ENCODE peak calls at places on chromosomes 12 and 14, in six cellular contexts. K, A, Y, H, U and L are unnamed samples. For H3K4me1, the result is how much of the 10 kb centered on the place peaks cover.

GRCh38 chr12:47867496-47867941 is 37.3 kb downstream of the VDR start:
- DNase-seq in U (no peak), Y (no peak), K (no peak), H (no peak), A (peak), L (no peak)

GRCh38 chr12:52385226-52385702 is at the start of gene KRT84:
- DNase-seq in U (no peak), Y (no peak), H (no peak), K (no peak), A (no peak), L (no peak)

GRCh38 chr12:103561174-103561573 is 25.9 kb upstream of the STAB2 start:
- DNase-seq in K (no peak), H (no peak), U (no peak), A (no peak), Y (no peak), L (no peak)

GRCh38 chr12:104782296-104782695 is 175.8 kb downstream of the SLC41A2 start:
- DNase-seq in Y (no peak), U (no peak), A (no peak), K (no peak), H (no peak), L (no peak)

GRCh38 chr12:80838024-80838658 is 99.6 kb downstream of the LIN7A start:
- DNase-seq in A (no peak), K (no peak), U (no peak), Y (no peak), H (no peak), L (no peak)

GRCh38 chr14:85415015-85415712 is 114.8 kb upstream of the FLRT2 start:
- DNase-seq in K (peak), H (no peak), A (peak), U (no peak), Y (peak), L (peak)

GRCh38 chr14:50230601-50231474 is 540 bp downstream of the SOS2 start:
- DNase-seq in U (no peak), K (peak), Y (peak), H (peak), A (peak), L (peak)

GRCh38 chr14:51327376-51327775 is 87.3 kb downstream of the TMX1 start:
- DNase-seq in Y (no peak), H (no peak), K (no peak), A (peak), U (no peak), L (no peak)

GRCh38 chr12:45974171-45974719 is 16.1 kb downstream of the SCAF11 start:
- DNase-seq in Y (no peak), H (no peak), U (no peak), A (no peak), K (no peak), L (no peak)

GRCh38 chr14:26896447-26896846 is 298.6 kb upstream of the NOVA1 start:
- DNase-seq in Y (no peak), A (no peak), K (no peak), U (no peak), H (no peak), L (no peak)

GRCh38 chr12:22339691-22340090 is 5.2 kb upstream of the ST8SIA1 start:
- DNase-seq in Y (no peak), H (no peak), K (no peak), A (no peak), U (no peak), L (no peak)

GRCh38 chr14:89933002-89933401 is 21.5 kb downstream of the EFCAB11 start:
- DNase-seq in Y (no peak), U (no peak), K (no peak), A (no peak), H (no peak), L (no peak)

GRCh38 chr14:102481371-102481770 is 28.2 kb downstream of the ANKRD9 start:
- DNase-seq in A (no peak), H (no peak), K (no peak), U (no peak), Y (no peak), L (no peak)

GRCh38 chr14:21503376-21503775 is 7.8 kb downstream of the METTL3 start:
- DNase-seq in A (no peak), U (no peak), H (no peak), K (no peak), Y (no peak), L (no peak)

GRCh38 chr14:69543341-69544249 is 31.1 kb downstream of the CCDC177 start:
- DNase-seq in A (peak), K (peak), Y (peak), U (no peak), H (no peak), L (no peak)

GRCh38 chr12:111034911-111035577 is 114.7 kb upstream of the MYL2 start:
- DNase-seq in H (no peak), Y (no peak), K (no peak), U (no peak), A (no peak), L (no peak)

GRCh38 chr14:46352876-46353275 is 298.7 kb downstream of the RPL10L start:
- DNase-seq in U (no peak), A (no peak), H (no peak), K (no peak), Y (no peak), L (no peak)

GRCh38 chr12:105334001-105334400 is 3.5 kb downstream of the C12orf75 start:
- DNase-seq in K (no peak), U (no peak), H (no peak), A (no peak), Y (no peak), L (no peak)

GRCh38 chr12:5391638-5392037 is 40.3 kb upstream of the NTF3 start:
- DNase-seq in A (no peak), Y (no peak), U (no peak), K (no peak), H (no peak), L (no peak)

GRCh38 chr12:30582943-30583342 is 112.7 kb downstream of the IPO8 start:
- DNase-seq in Y (no peak), K (no peak), U (no peak), A (no peak), H (no peak), L (no peak)

GRCh38 chr12:30694971-30695326 is 720 bp downstream of the IPO8 start:
- DNase-seq in U (no peak), Y (no peak), H (no peak), A (peak), K (peak), L (no peak)

GRCh38 chr12:90235642-90236041 is 527.0 kb upstream of the ATP2B1 start:
- DNase-seq in H (no peak), A (no peak), Y (no peak), U (no peak), K (no peak), L (peak)

GRCh38 chr12:65720739-65721138 is 103.5 kb upstream of the HMGA2 start:
- DNase-seq in U (no peak), H (no peak), Y (no peak), A (no peak), K (no peak), L (no peak)

GRCh38 chr12:34126805-34127204 is 104.5 kb downstream of the ALG10 start:
- DNase-seq in A (no peak), K (no peak), U (no peak), H (no peak), Y (no peak), L (no peak)

GRCh38 chr12:70364695-70365397 is 1.2 kb upstream of the KCNMB4 start:
- DNase-seq in Y (no peak), K (no peak), U (no peak), H (no peak), A (peak), L (no peak)

GRCh38 chr12:63766498-63766897 is 13.2 kb upstream of the RXYLT1 start:
- DNase-seq in K (no peak), U (no peak), A (no peak), H (no peak), Y (no peak), L (no peak)

GRCh38 chr14:92695562-92695961 is 52.9 kb downstream of the LGMN start:
- DNase-seq in Y (no peak), H (no peak), K (no peak), A (no peak), U (no peak), L (no peak)

GRCh38 chr12:4164591-4165558 is 108.7 kb upstream of the CCND2 start:
- DNase-seq in U (peak), A (peak), Y (peak), K (peak), H (peak), L (no peak)

GRCh38 chr14:24307575-24308341 is at the start of gene CIDEB:
- DNase-seq in A (peak), H (peak), Y (no peak), U (no peak), K (peak), L (peak)
- H3K4me1 ChIP-seq in A (under half), H (under half), Y (under half), U (under half), K (under half), L (half or more)

DNA sequence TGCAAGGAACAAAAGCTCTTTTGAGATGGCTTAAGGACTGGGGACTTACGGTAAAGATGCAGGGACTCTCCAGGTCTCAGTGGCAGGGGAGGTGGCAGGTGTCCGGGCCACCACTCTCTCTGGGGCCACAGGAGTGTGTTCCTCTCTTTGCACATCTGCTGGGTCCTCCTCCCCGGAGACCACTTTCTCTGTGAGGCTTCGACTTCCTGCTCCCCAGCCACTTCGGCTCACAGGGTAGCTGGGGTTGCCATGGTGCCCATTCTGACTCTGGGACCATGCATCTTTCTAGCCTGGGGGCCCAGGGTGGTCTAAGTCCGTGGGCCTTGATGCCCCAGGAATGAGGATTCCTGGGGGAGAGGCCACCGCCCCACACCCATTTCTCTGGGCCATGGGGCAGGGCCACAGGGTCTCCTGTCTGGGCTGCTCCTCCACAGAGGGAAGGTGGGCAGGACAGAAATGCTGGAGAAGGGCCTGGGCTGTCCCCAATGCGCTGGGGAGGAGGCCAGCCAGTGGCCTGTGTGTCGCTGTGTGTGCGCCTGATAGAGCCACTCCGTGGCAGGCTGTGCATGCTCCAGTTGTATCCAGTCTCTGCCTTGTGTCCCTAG is 38.5 kb downstream of the CCDC92 start:
- DNase-seq in Y (no peak), U (no peak), H (no peak), K (no peak), A (no peak), L (no peak)
- H3K4me1 ChIP-seq in Y (under half), U (under half), H (under half), K (under half), A (under half), L (under half)

DNA sequence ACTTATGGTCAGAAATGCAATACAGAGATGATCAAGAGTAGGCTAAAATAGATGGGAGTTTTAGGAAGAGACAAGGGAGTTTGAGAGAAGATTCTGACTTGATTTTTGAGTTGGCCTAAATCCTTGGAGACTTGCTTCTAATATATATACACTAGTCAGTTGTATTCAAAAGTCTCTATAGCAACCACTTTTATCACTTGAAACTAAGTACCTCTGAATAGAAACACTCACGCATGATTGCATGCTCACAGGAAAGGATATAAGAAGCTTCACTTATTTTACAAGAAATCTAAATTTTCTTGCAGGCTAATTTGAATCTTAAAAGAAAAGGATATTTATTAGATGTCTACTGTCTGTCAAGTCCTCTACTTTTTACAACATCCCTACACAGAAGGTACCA is 316.8 kb downstream of the SNAPC1 start:
- DNase-seq in Y (no peak), H (no peak), U (no peak), K (no peak), A (no peak), L (no peak)
- H3K4me1 ChIP-seq in Y (under half), H (under half), U (under half), K (under half), A (under half), L (under half)

GRCh38 chr14:70665448-70666363 is 24.0 kb downstream of the TTC9 start:
- DNase-seq in U (no peak), K (peak), A (no peak), H (no peak), Y (peak), L (no peak)
- H3K4me1 ChIP-seq in U (under half), K (under half), A (under half), H (half or more), Y (under half), L (under half)

GRCh38 chr12:28144059-28144458 is 46.2 kb upstream of the CCDC91 start:
- DNase-seq in H (no peak), K (no peak), U (no peak), Y (no peak), A (no peak), L (no peak)
- H3K4me1 ChIP-seq in H (under half), K (under half), U (under half), Y (under half), A (under half), L (under half)

GRCh38 chr12:120797677-120798642 is 72.3 kb downstream of the ACADS start:
- DNase-seq in Y (no peak), H (no peak), K (no peak), U (no peak), A (no peak), L (no peak)

GRCh38 chr12:120800665-120801064 is 75.0 kb downstream of the ACADS start:
- DNase-seq in H (no peak), A (no peak), Y (no peak), U (no peak), K (no peak), L (no peak)

GRCh38 chr12:120801146-120801545 is 75.5 kb downstream of the ACADS start:
- DNase-seq in H (no peak), U (no peak), A (no peak), K (no peak), Y (no peak), L (no peak)

GRCh38 chr12:120798696-120799095 is 73.1 kb downstream of the ACADS start:
- DNase-seq in Y (no peak), U (no peak), A (no peak), K (no peak), H (no peak), L (no peak)

DNA sequence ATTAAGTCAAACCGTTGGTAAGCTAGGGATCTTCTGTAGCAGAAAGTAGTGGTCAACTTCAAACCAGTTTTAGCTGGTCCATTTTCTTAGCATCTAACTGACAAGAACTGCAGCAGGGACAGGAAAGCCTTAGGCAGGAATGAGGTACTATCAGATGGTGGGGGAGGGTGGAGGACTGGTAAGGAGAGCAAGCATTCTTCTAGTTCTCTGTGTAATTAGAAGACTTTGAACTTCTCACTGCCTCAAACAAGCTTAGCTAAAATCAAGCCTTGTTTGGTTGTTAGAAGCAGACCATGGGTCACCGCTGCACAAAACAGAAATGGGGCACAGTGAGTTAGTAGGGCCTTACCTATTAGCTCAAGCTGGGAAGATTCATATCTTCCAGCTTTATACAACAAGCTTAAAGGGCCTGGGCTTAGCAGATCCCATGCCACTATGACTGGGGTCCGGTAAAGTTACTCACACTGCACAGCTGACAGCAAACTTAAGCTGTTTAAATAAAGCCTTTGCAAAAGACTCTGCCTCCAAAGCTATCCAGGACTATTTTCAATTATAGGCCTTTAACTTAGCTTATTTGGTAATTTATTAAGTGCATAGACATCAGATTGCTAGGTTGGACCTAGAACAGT is 73.9 kb downstream of the ACADS start:
- DNase-seq in U (no peak), Y (no peak), H (no peak), A (no peak), K (peak), L (no peak)
- H3K4me1 ChIP-seq in U (under half), Y (under half), H (under half), A (under half), K (under half), L (under half)